ENCODE peak calls at places on chromosome 1, in nine cellular contexts. G is suprapubic skin, X is heart right ventricle, U is ACHN, N is body of pancreas, E is progenitor cell of endocrine pancreas, O is AG04450, C is EH, R is HS-5. F is an unnamed sample.

GRCh38 chr1:8147922-8148321 is 121.8 kb upstream of the ERRFI1 start:
- DNase-seq in R (no peak), C (peak), G (no peak), U (no peak), O (no peak), E (no peak), X (no peak), N (no peak), F (no peak)

GRCh38 chr1:57024855-57025254 is 59.0 kb upstream of the C8B start:
- DNase-seq in O (no peak), X (no peak), R (no peak), C (no peak), N (no peak), G (no peak), U (no peak), E (no peak), F (no peak)

GRCh38 chr1:31788825-31789256 is 24.7 kb upstream of the ADGRB2 start:
- DNase-seq in U (peak), E (no peak), R (peak), N (no peak), X (no peak), C (peak), O (peak), G (no peak), F (no peak)

GRCh38 chr1:91901231-91901630 is 15.3 kb upstream of the TGFBR3 start:
- DNase-seq in C (peak), G (no peak), R (no peak), E (no peak), X (no peak), U (no peak), N (no peak), O (no peak), F (no peak)

GRCh38 chr1:19872190-19872589 is 10.0 kb upstream of the OTUD3 start:
- DNase-seq in C (no peak), X (no peak), R (no peak), U (no peak), N (peak), G (no peak), E (no peak), O (no peak), F (no peak)

GRCh38 chr1:43858324-43858723 is 75.3 kb upstream of the ARTN start:
- DNase-seq in O (peak), R (peak), X (no peak), U (no peak), G (no peak), E (no peak), N (no peak), C (peak), F (peak)

GRCh38 chr1:43354936-43355335 is 3.8 kb upstream of the CDC20 start:
- DNase-seq in X (no peak), E (no peak), N (no peak), O (no peak), U (no peak), R (no peak), C (peak), G (no peak), F (no peak)

GRCh38 chr1:208047975-208048374 is 137.1 kb upstream of the CD34 start:
- DNase-seq in C (no peak), E (no peak), G (no peak), O (no peak), X (no peak), N (peak), R (no peak), U (no peak), F (no peak)

GRCh38 chr1:41850029-41850428 is 68.7 kb downstream of the HIVEP3 start:
- DNase-seq in N (no peak), R (no peak), G (no peak), C (no peak), O (no peak), X (no peak), E (no peak), U (no peak), F (no peak)